ENCODE peak calls at places on chromosome 14, in eight cellular contexts. J is Daoy; C is ecto neural progenitor cell; V is iris pigment epithelial cell; G is naive thymus-derived CD8-positive, alpha-beta T cell; N is NCI-H2029; T is left cardiac atrium; M is NCI-H1436 treated with DMSO at 0.1 percent for 48 hours. I is an unnamed sample.

GRCh38 chr14:76761198-76761848 is at the start of gene VASH1:
- DNase-seq in M (no peak), J (peak; percentile 86), C (peak; percentile 81), V (peak; percentile 85), G (peak; percentile 16), N (no peak), T (peak; percentile 87), I (peak; percentile 37)

GRCh38 chr14:100096656-100097055 is 31.4 kb downstream of the EVL start:
- DNase-seq in J (no peak), C (no peak), M (no peak), N (no peak), T (no peak), V (peak; percentile 81), G (no peak), I (no peak)

GRCh38 chr14:68167717-68168087 is 348.1 kb downstream of the RAD51B start:
- DNase-seq in C (no peak), M (no peak), T (no peak), G (no peak), N (no peak), J (no peak), V (no peak), I (no peak)

GRCh38 chr14:68322970-68323620 is 469.8 kb downstream of the ZFP36L1 start:
- DNase-seq in V (no peak), T (no peak), N (no peak), M (no peak), C (no peak), G (no peak), J (no peak), I (no peak)

GRCh38 chr14:105337966-105338365 is 23.4 kb downstream of the PACS2 start:
- DNase-seq in M (no peak), C (no peak), V (no peak), N (no peak), T (peak; percentile 65), J (no peak), G (no peak), I (no peak)

GRCh38 chr14:58607131-58607531 is 30.6 kb upstream of the DACT1 start:
- DNase-seq in J (no peak), N (no peak), V (no peak), C (no peak), T (no peak), G (no peak), M (no peak), I (no peak)

GRCh38 chr14:103520657-103521437 is 1.8 kb downstream of the CKB start:
- DNase-seq in C (peak; percentile 92), T (peak; percentile 84), N (peak; percentile 53), V (peak; percentile 46), M (no peak), J (peak; percentile 92), G (peak; percentile 55), I (no peak)

GRCh38 chr14:93943052-93943451 is 15.9 kb downstream of the FAM181A start:
- DNase-seq in J (peak; percentile 71), C (no peak), T (no peak), N (no peak), V (peak; percentile 77), G (no peak), M (no peak), I (no peak)

GRCh38 chr14:75399819-75400678 is 27.8 kb upstream of the JDP2 start:
- DNase-seq in G (no peak), T (peak; percentile 91), C (no peak), J (peak; percentile 84), M (peak; percentile 85), V (no peak), N (peak; percentile 91), I (peak; percentile 97)

GRCh38 chr14:70906785-70907171 is 481 bp upstream of the PCNX1 start:
- DNase-seq in V (no peak), M (no peak), G (no peak), C (no peak), J (no peak), T (no peak), N (no peak), I (no peak)

GRCh38 chr14:91290986-91291385 is 46.5 kb upstream of the GPR68 start:
- DNase-seq in G (no peak), M (no peak), V (no peak), N (no peak), C (no peak), T (no peak), J (no peak), I (no peak)

GRCh38 chr14:99137913-99138571 is 134.0 kb downstream of the BCL11B start:
- DNase-seq in T (no peak), M (no peak), J (no peak), N (no peak), V (no peak), G (no peak), C (peak; percentile 39), I (peak; percentile 82)

GRCh38 chr14:58912799-58913432 is 275.2 kb downstream of the DACT1 start:
- DNase-seq in N (peak; percentile 11), G (no peak), J (no peak), M (no peak), C (no peak), V (peak; percentile 15), T (no peak), I (no peak)

GRCh38 chr14:102920273-102920997 is 2.0 kb upstream of the AMN start:
- DNase-seq in G (no peak), V (no peak), N (no peak), M (no peak), C (no peak), J (no peak), T (no peak), I (no peak)

GRCh38 chr14:102694530-102695171 is 82.6 kb upstream of the TRAF3 start:
- DNase-seq in N (peak; percentile 30), C (peak; percentile 58), G (peak; percentile 58), M (no peak), J (peak; percentile 61), V (peak; percentile 71), T (peak; percentile 44), I (no peak)

GRCh38 chr14:65462411-65462810 is 49.9 kb downstream of the FUT8 start:
- DNase-seq in J (peak; percentile 74), N (no peak), G (no peak), V (peak; percentile 75), M (no peak), C (no peak), T (no peak), I (no peak)

GRCh38 chr14:76664790-76665189 is 96.5 kb upstream of the VASH1 start:
- DNase-seq in T (no peak), V (no peak), C (no peak), M (no peak), J (no peak), G (no peak), N (no peak), I (peak; percentile 54)

GRCh38 chr14:99252940-99253868 is 18.8 kb downstream of the BCL11B start:
- DNase-seq in T (no peak), M (no peak), N (no peak), C (no peak), J (peak; percentile 71), V (no peak), G (peak; percentile 59), I (no peak)

GRCh38 chr14:92513966-92514843 is 624 bp downstream of the RIN3 start:
- DNase-seq in V (peak; percentile 32), C (peak; percentile 61), M (no peak), G (peak; percentile 25), N (no peak), J (peak; percentile 46), T (no peak), I (no peak)

GRCh38 chr14:39666386-39666785 is 234.2 kb upstream of the FBXO33 start:
- DNase-seq in V (no peak), T (no peak), J (no peak), M (no peak), N (no peak), G (no peak), C (no peak), I (no peak)

GRCh38 chr14:24692382-24693352 is 58.7 kb upstream of the GZMB start:
- DNase-seq in C (no peak), V (no peak), T (no peak), G (peak; percentile 39), J (no peak), N (no peak), M (no peak), I (no peak)

GRCh38 chr14:61553730-61554641 is 141.3 kb upstream of the HIF1A start:
- DNase-seq in G (no peak), C (no peak), J (peak; percentile 94), N (no peak), T (no peak), V (peak; percentile 98), M (no peak), I (no peak)

GRCh38 chr14:72855913-72856312 is 38.0 kb downstream of the DPF3 start:
- DNase-seq in N (no peak), C (no peak), J (peak; percentile 42), V (peak; percentile 62), G (no peak), T (no peak), M (no peak), I (no peak)

GRCh38 chr14:104551851-104552737 is 27.5 kb upstream of the C14orf180 start:
- DNase-seq in C (no peak), V (no peak), T (peak; percentile 12), J (no peak), N (no peak), M (no peak), G (no peak), I (no peak)

GRCh38 chr14:52950410-52950897 is 396 bp downstream of the FERMT2 start:
- DNase-seq in V (peak; percentile 45), N (peak; percentile 28), J (peak; percentile 73), C (no peak), G (no peak), M (no peak), T (peak; percentile 71), I (no peak)

GRCh38 chr14:42224053-42224888 is 617.6 kb downstream of the LRFN5 start:
- DNase-seq in V (peak; percentile 54), G (no peak), M (peak; percentile 22), C (peak; percentile 67), J (peak; percentile 79), T (peak; percentile 40), N (peak; percentile 65), I (no peak)

I was measured in vagina.